ENCODE peak calls at places on chromosome 6, in seven cellular contexts. O is H1, R is K562, X is GM12892, I is GM12878, N is HepG2, F is SK-N-SH. Z is an unnamed sample.

GRCh38 chr6:90445533-90446108 is 141.3 kb downstream of the MAP3K7 start:
- DNase-seq in O (no peak), N (no peak), R (no peak), I (no peak), F (no peak), X (no peak), Z (no peak)

GRCh38 chr6:91691449-91691848 is 1104.6 kb upstream of the MAP3K7 start:
- DNase-seq in N (no peak), F (no peak), O (no peak), R (no peak), I (no peak), X (no peak), Z (no peak)

GRCh38 chr6:116159782-116160524 is 34.0 kb upstream of the COL10A1 start:
- DNase-seq in N (no peak), O (no peak), R (no peak), X (no peak), I (no peak), F (no peak), Z (no peak)

GRCh38 chr6:291148-291696 is 1.1 kb upstream of the DUSP22 start:
- DNase-seq in F (no peak), R (peak; percentile 21), X (no peak), I (no peak), O (peak; percentile 42), N (no peak), Z (no peak)

GRCh38 chr6:12129523-12129922 is 117.4 kb downstream of the HIVEP1 start:
- DNase-seq in R (no peak), X (no peak), I (no peak), N (no peak), F (no peak), O (no peak), Z (no peak)

GRCh38 chr6:67131827-67132226 is 1424.8 kb upstream of the EYS start:
- DNase-seq in N (no peak), R (no peak), O (no peak), X (no peak), I (no peak), F (no peak), Z (no peak)

GRCh38 chr6:9851541-9852380 is 563.1 kb downstream of the TFAP2A start:
- DNase-seq in X (no peak), R (peak; percentile 0), I (no peak), N (no peak), O (peak; percentile 46), F (no peak), Z (no peak)

GRCh38 chr6:22364314-22364713 is 67.5 kb upstream of the PRL start:
- DNase-seq in N (no peak), X (no peak), O (no peak), F (peak; percentile 21), R (no peak), I (no peak), Z (no peak)

GRCh38 chr6:109360791-109361190 is 21.5 kb downstream of the CD164 start:
- DNase-seq in R (no peak), F (no peak), N (no peak), I (no peak), X (no peak), O (no peak), Z (no peak)

GRCh38 chr6:122063090-122063489 is 336.4 kb upstream of the HSF2 start:
- DNase-seq in N (no peak), I (no peak), X (no peak), O (no peak), F (no peak), R (no peak), Z (no peak)

GRCh38 chr6:9292975-9293374 is 857.6 kb upstream of the SLC35B3 start:
- DNase-seq in F (no peak), X (no peak), N (no peak), I (no peak), O (no peak), R (no peak), Z (no peak)

GRCh38 chr6:133804263-133804662 is 84.7 kb upstream of the TCF21 start:
- DNase-seq in N (no peak), R (no peak), F (no peak), X (no peak), I (no peak), O (no peak), Z (no peak)

GRCh38 chr6:149716584-149716983 is 1.3 kb downstream of the LATS1 start:
- DNase-seq in N (no peak), R (no peak), O (no peak), F (peak; percentile 24), X (no peak), I (no peak), Z (no peak)

GRCh38 chr6:163146036-163146435 is 268.5 kb upstream of the QKI start:
- DNase-seq in I (no peak), N (no peak), O (no peak), R (no peak), F (no peak), X (no peak), Z (no peak)

GRCh38 chr6:160767019-160767646 is 65.1 kb downstream of the PLG start:
- DNase-seq in X (peak; percentile 57), N (peak; percentile 39), I (no peak), F (peak; percentile 84), R (peak; percentile 51), O (peak; percentile 87), Z (peak; percentile 80)

GRCh38 chr6:46573140-46573539 is 79.5 kb downstream of the CYP39A1 start:
- DNase-seq in X (no peak), O (no peak), I (no peak), N (no peak), R (no peak), F (no peak), Z (no peak)

GRCh38 chr6:45689926-45690615 is 312.3 kb upstream of the SUPT3H start:
- DNase-seq in O (no peak), F (no peak), N (no peak), X (no peak), R (no peak), I (no peak), Z (no peak)

GRCh38 chr6:157744202-157744601 is 78.8 kb upstream of the SNX9 start:
- DNase-seq in N (no peak), O (no peak), R (no peak), I (no peak), F (no peak), X (no peak), Z (no peak)

GRCh38 chr6:36487698-36488097 is 44.9 kb downstream of the KCTD20 start:
- DNase-seq in X (no peak), O (no peak), R (no peak), F (no peak), I (no peak), N (no peak), Z (no peak)

GRCh38 chr6:156884306-156884705 is 107.1 kb downstream of the ARID1B start:
- DNase-seq in R (peak; percentile 28), F (no peak), N (no peak), I (no peak), X (no peak), O (no peak), Z (no peak)

GRCh38 chr6:11363881-11364576 is 131.6 kb upstream of the NEDD9 start:
- DNase-seq in F (no peak), R (no peak), O (no peak), N (no peak), I (no peak), X (no peak), Z (no peak)

GRCh38 chr6:40438556-40438955 is 148.6 kb downstream of the LRFN2 start:
- DNase-seq in I (no peak), X (no peak), R (no peak), N (no peak), F (no peak), O (no peak), Z (no peak)

GRCh38 chr6:34236423-34237315 is at the start of gene HMGA1:
- DNase-seq in I (peak; percentile 51), R (peak; percentile 98), F (peak; percentile 99), N (peak; percentile 81), O (peak; percentile 84), X (peak; percentile 91), Z (peak; percentile 91)
- TF ChIP-seq TAF1 in I (peak; percentile 65), R (peak; percentile 94), F (no peak), N (peak; percentile 44), O (peak; percentile 93), X (peak; percentile 84), Z (peak; percentile 77)

GRCh38 chr6:3450888-3451287 is 6.0 kb downstream of the SLC22A23 start:
- DNase-seq in F (no peak), O (no peak), R (no peak), I (no peak), X (no peak), N (no peak), Z (no peak)
- TF ChIP-seq POLR2AphosphoS5 in F (no peak), O (no peak), R (no peak), I (no peak), X (no peak), N (no peak), Z (no peak)

GRCh38 chr6:17315262-17315661 is 34.1 kb downstream of the RBM24 start:
- DNase-seq in R (no peak), X (no peak), I (no peak), N (peak; percentile 46), F (no peak), O (no peak), Z (no peak)

GRCh38 chr6:17311595-17312311 is 30.6 kb downstream of the RBM24 start:
- DNase-seq in F (no peak), O (no peak), R (peak; percentile 37), N (peak; percentile 98), X (no peak), I (no peak), Z (no peak)

GRCh38 chr6:17318435-17319165 is 37.4 kb downstream of the RBM24 start:
- DNase-seq in R (no peak), O (no peak), N (no peak), X (no peak), F (no peak), I (no peak), Z (no peak)

DNA sequence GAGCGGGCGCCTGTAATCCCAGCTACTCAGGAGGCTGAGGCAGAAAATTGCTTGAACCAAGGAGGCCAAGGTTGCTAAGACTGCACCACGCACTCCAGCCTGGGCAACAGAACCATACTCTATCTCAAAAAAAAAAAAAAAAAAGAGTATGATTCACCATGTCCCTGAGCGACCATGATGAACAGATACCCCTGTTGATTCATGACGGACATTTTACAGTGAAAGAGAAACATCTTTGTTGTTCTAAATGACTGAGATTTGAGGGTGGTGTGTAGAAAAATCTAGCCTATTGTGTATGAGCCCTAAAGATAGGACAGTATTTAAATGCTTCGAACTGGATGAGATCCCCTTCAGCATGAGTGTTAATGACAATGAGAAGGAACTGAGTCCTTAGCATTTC is 32.8 kb downstream of the RBM24 start:
- DNase-seq in R (no peak), I (no peak), F (no peak), O (no peak), X (no peak), N (no peak), Z (no peak)
- TF ChIP-seq TAF1 in R (no peak), I (no peak), F (no peak), O (no peak), X (no peak), N (no peak), Z (no peak)

GRCh38 chr6:139369068-139369467 is 5.4 kb downstream of the CITED2 start:
- DNase-seq in F (no peak), O (no peak), N (no peak), I (no peak), R (no peak), X (no peak), Z (no peak)

GRCh38 chr6:139371421-139372253 is 2.8 kb downstream of the CITED2 start:
- DNase-seq in I (no peak), F (no peak), X (no peak), R (no peak), N (no peak), O (no peak), Z (no peak)

GRCh38 chr6:139369568-139370046 is 4.8 kb downstream of the CITED2 start:
- DNase-seq in F (peak; percentile 54), I (no peak), O (no peak), N (peak; percentile 48), R (peak; percentile 64), X (no peak), Z (no peak)

GRCh38 chr6:139370707-139371345 is 3.6 kb downstream of the CITED2 start:
- DNase-seq in I (no peak), X (no peak), R (no peak), F (no peak), N (no peak), O (no peak), Z (no peak)

GRCh38 chr6:139370047-139370706 is 4.3 kb downstream of the CITED2 start:
- DNase-seq in F (no peak), O (no peak), X (no peak), N (peak; percentile 95), R (peak; percentile 44), I (no peak), Z (no peak)
- TF ChIP-seq POLR2AphosphoS5 in F (no peak), O (no peak), X (no peak), N (no peak), R (no peak), I (no peak), Z (no peak)